ENCODE peak calls at places on chromosomes 4 and X, in four cellular contexts. Z is upper lobe of right lung, Q is BE2C, V is uterus. K is an unnamed sample.

GRCh38 chrX:134836497-134836968 is 154.3 kb upstream of the SMIM10 start:
- DNase-seq in Z (no peak), Q (no peak), V (no peak), K (no peak)

GRCh38 chr4:57504139-57504538 is 394.0 kb upstream of the IGFBP7 start:
- DNase-seq in Z (no peak), Q (no peak), V (no peak), K (no peak)

GRCh38 chrX:80432863-80433262 is 12.6 kb downstream of the TENT5D start:
- DNase-seq in Z (no peak), Q (no peak), V (no peak), K (no peak)

GRCh38 chrX:109872021-109872730 is 130.7 kb upstream of the TMEM164 start:
- DNase-seq in Z (no peak), Q (no peak), V (no peak), K (no peak)

GRCh38 chr4:7425171-7425570 is 9.6 kb downstream of the PSAPL1 start:
- DNase-seq in Z (peak; percentile 47), Q (no peak), V (peak; percentile 10), K (no peak)

GRCh38 chr4:53959373-53959772 is 105.0 kb downstream of the CHIC2 start:
- DNase-seq in Z (no peak), Q (no peak), V (no peak), K (no peak)

GRCh38 chr4:163484906-163485305 is 9.6 kb upstream of the TMA16 start:
- DNase-seq in Z (no peak), Q (peak; percentile 78), V (no peak), K (peak; percentile 69)

GRCh38 chr4:175424111-175424510 is 388.0 kb downstream of the GPM6A start:
- DNase-seq in Z (no peak), Q (no peak), V (no peak), K (no peak)

GRCh38 chr4:1777822-1778641 is 15.1 kb upstream of the FGFR3 start:
- DNase-seq in Z (no peak), Q (no peak), V (no peak), K (peak; percentile 51)

GRCh38 chrX:114774691-114775090 is 190.8 kb downstream of the HTR2C start:
- DNase-seq in Z (no peak), Q (peak; percentile 24), V (no peak), K (no peak)
- TF ChIP-seq CTCF in Z (no peak), Q (peak; percentile 51), V (no peak), K (no peak)

GRCh38 chr4:28686618-28687017 is 1826.0 kb downstream of the STIM2 start:
- DNase-seq in Z (no peak), Q (peak; percentile 80), V (no peak), K (peak; percentile 72)
- TF ChIP-seq CTCF in Z (peak; percentile 9), Q (peak; percentile 90), V (no peak), K (peak; percentile 68)

GRCh38 chr4:127479031-127479622 is 153.6 kb upstream of the INTU start:
- DNase-seq in Z (no peak), Q (peak; percentile 11), V (no peak), K (no peak)
- TF ChIP-seq CTCF in Z (peak; percentile 61), Q (peak; percentile 70), V (no peak), K (peak; percentile 74)

GRCh38 chr4:110442788-110443187 is 33.2 kb upstream of the ENPEP start:
- DNase-seq in Z (no peak), Q (no peak), V (no peak), K (no peak)

GRCh38 chr4:110442309-110442708 is 33.6 kb upstream of the ENPEP start:
- DNase-seq in Z (no peak), Q (no peak), V (no peak), K (no peak)
- TF ChIP-seq CTCF in Z (no peak), Q (no peak), V (no peak), K (no peak)

GRCh38 chrX:29687687-29688086 is 527.7 kb upstream of the MAGEB2 start:
- DNase-seq in Z (no peak), Q (no peak), V (no peak), K (no peak)
- TF ChIP-seq CTCF in Z (no peak), Q (no peak), V (no peak), K (no peak)

DNA sequence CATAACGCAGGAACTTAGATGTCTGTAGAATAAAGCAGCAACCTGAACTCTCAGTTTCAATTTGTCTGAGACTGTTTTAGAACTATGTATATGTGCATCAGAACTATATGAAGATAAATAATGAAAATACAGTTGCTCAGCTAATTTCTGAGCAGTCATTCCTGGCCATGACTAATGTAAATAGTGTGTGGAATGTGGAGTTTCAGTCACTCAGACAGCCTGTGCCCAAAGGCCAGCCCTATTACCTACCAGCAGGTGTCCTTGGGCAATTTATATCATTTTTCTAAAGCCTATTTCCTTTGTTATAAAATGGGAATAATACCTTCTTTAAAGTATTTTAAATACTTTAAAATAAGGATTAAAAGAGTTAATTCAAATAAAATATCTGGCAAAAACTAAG is 56.0 kb upstream of the RELL1 start:
- DNase-seq in Z (no peak), Q (no peak), V (no peak), K (no peak)
- TF ChIP-seq CTCF in Z (no peak), Q (no peak), V (no peak), K (no peak)

K was measured in glutamatergic neuron.